ENCODE peak calls at places on chromosomes 6 and 20, in five cellular contexts. One of them, this sample, is unnamed.

GRCh38 chr6:17721671-17722070 is 14.9 kb upstream of the NUP153 start:
- DNase-seq in GM13977: no peak
- DNase-seq in activated CD4-positive, CD25-positive, alpha-beta regulatory T cell: no peak
- DNase-seq in HS-5: no peak
- DNase-seq in HuH-7.5: no peak
- DNase-seq in this sample: no peak

GRCh38 chr6:81891869-81892268 is 139.4 kb upstream of the TENT5A start:
- DNase-seq in HuH-7.5: no peak
- DNase-seq in activated CD4-positive, CD25-positive, alpha-beta regulatory T cell: no peak
- DNase-seq in HS-5: no peak
- DNase-seq in GM13977: no peak
- DNase-seq in this sample: no peak

GRCh38 chr6:20633566-20634340 is 99.5 kb downstream of the CDKAL1 start:
- DNase-seq in GM13977: no peak
- DNase-seq in activated CD4-positive, CD25-positive, alpha-beta regulatory T cell: no peak
- DNase-seq in HuH-7.5: no peak
- DNase-seq in HS-5: no peak
- DNase-seq in this sample: no peak

GRCh38 chr6:37083243-37084138 is 78.0 kb downstream of the FGD2 start:
- DNase-seq in HuH-7.5: peak; percentile 74
- DNase-seq in GM13977: no peak
- DNase-seq in activated CD4-positive, CD25-positive, alpha-beta regulatory T cell: no peak
- DNase-seq in HS-5: no peak
- DNase-seq in this sample: peak; percentile 63

GRCh38 chr6:102986086-102986485 is 1592.6 kb downstream of the GRIK2 start:
- DNase-seq in GM13977: no peak
- DNase-seq in HS-5: no peak
- DNase-seq in HuH-7.5: no peak
- DNase-seq in activated CD4-positive, CD25-positive, alpha-beta regulatory T cell: no peak
- DNase-seq in this sample: no peak

GRCh38 chr6:107361568-107362270 is 97.6 kb downstream of the PDSS2 start:
- DNase-seq in GM13977: no peak
- DNase-seq in HS-5: peak; percentile 76
- DNase-seq in activated CD4-positive, CD25-positive, alpha-beta regulatory T cell: no peak
- DNase-seq in HuH-7.5: peak; percentile 47
- DNase-seq in this sample: peak; percentile 53

GRCh38 chr6:28943557-28944411 is 20.0 kb upstream of the TRIM27 start:
- DNase-seq in activated CD4-positive, CD25-positive, alpha-beta regulatory T cell: peak; percentile 24
- DNase-seq in HuH-7.5: no peak
- DNase-seq in HS-5: no peak
- DNase-seq in GM13977: peak; percentile 43
- DNase-seq in this sample: peak; percentile 44

GRCh38 chr6:134539865-134540323 is 222.0 kb upstream of the SGK1 start:
- DNase-seq in GM13977: no peak
- DNase-seq in HS-5: no peak
- DNase-seq in HuH-7.5: no peak
- DNase-seq in activated CD4-positive, CD25-positive, alpha-beta regulatory T cell: no peak
- DNase-seq in this sample: no peak

GRCh38 chr6:121733216-121733615 is 297.8 kb downstream of the GJA1 start:
- DNase-seq in HuH-7.5: no peak
- DNase-seq in GM13977: no peak
- DNase-seq in activated CD4-positive, CD25-positive, alpha-beta regulatory T cell: no peak
- DNase-seq in HS-5: no peak
- DNase-seq in this sample: no peak

GRCh38 chr6:35776364-35777215 is at the start of gene CLPSL2:
- DNase-seq in HuH-7.5: no peak
- DNase-seq in GM13977: no peak
- DNase-seq in HS-5: no peak
- DNase-seq in activated CD4-positive, CD25-positive, alpha-beta regulatory T cell: no peak
- DNase-seq in this sample: no peak

GRCh38 chr6:15400572-15401004 is 154.7 kb downstream of the JARID2 start:
- DNase-seq in activated CD4-positive, CD25-positive, alpha-beta regulatory T cell: no peak
- DNase-seq in GM13977: no peak
- DNase-seq in HuH-7.5: peak; percentile 34
- DNase-seq in HS-5: no peak
- DNase-seq in this sample: no peak

GRCh38 chr6:14806101-14806500 is 439.8 kb upstream of the JARID2 start:
- DNase-seq in HuH-7.5: no peak
- DNase-seq in activated CD4-positive, CD25-positive, alpha-beta regulatory T cell: no peak
- DNase-seq in GM13977: no peak
- DNase-seq in HS-5: no peak
- DNase-seq in this sample: no peak

GRCh38 chr20:47080365-47080764 is 185.7 kb downstream of the EYA2 start:
- DNase-seq in HuH-7.5: no peak
- DNase-seq in HS-5: no peak
- DNase-seq in GM13977: no peak
- DNase-seq in activated CD4-positive, CD25-positive, alpha-beta regulatory T cell: no peak
- DNase-seq in this sample: no peak

GRCh38 chr6:168666751-168667427 is 225.9 kb downstream of the SMOC2 start:
- DNase-seq in HS-5: no peak
- DNase-seq in HuH-7.5: no peak
- DNase-seq in GM13977: no peak
- DNase-seq in activated CD4-positive, CD25-positive, alpha-beta regulatory T cell: no peak
- DNase-seq in this sample: no peak

GRCh38 chr6:41445268-41445667 is 100.9 kb upstream of the FOXP4 start:
- DNase-seq in HuH-7.5: no peak
- DNase-seq in HS-5: no peak
- DNase-seq in activated CD4-positive, CD25-positive, alpha-beta regulatory T cell: no peak
- DNase-seq in GM13977: no peak
- DNase-seq in this sample: no peak

GRCh38 chr6:15254074-15254975 is 8.5 kb downstream of the JARID2 start:
- DNase-seq in HuH-7.5: no peak
- DNase-seq in HS-5: no peak
- DNase-seq in GM13977: peak; percentile 36
- DNase-seq in activated CD4-positive, CD25-positive, alpha-beta regulatory T cell: no peak
- DNase-seq in this sample: no peak

GRCh38 chr6:131035582-131035981 is 27.5 kb downstream of the EPB41L2 start:
- DNase-seq in HS-5: no peak
- DNase-seq in HuH-7.5: no peak
- DNase-seq in GM13977: no peak
- DNase-seq in activated CD4-positive, CD25-positive, alpha-beta regulatory T cell: no peak
- DNase-seq in this sample: no peak

GRCh38 chr6:169162249-169162967 is 91.2 kb downstream of the THBS2 start:
- DNase-seq in HS-5: no peak
- DNase-seq in HuH-7.5: no peak
- DNase-seq in GM13977: no peak
- DNase-seq in activated CD4-positive, CD25-positive, alpha-beta regulatory T cell: no peak
- DNase-seq in this sample: no peak

GRCh38 chr6:139888691-139889122 is 514.3 kb upstream of the CITED2 start:
- DNase-seq in HS-5: no peak
- DNase-seq in GM13977: no peak
- DNase-seq in activated CD4-positive, CD25-positive, alpha-beta regulatory T cell: no peak
- DNase-seq in HuH-7.5: no peak
- DNase-seq in this sample: no peak

GRCh38 chr6:129726650-129727049 is 16.7 kb upstream of the ARHGAP18 start:
- DNase-seq in GM13977: no peak
- DNase-seq in HS-5: no peak
- DNase-seq in HuH-7.5: no peak
- DNase-seq in activated CD4-positive, CD25-positive, alpha-beta regulatory T cell: no peak
- DNase-seq in this sample: no peak

GRCh38 chr6:142421285-142422202 is 119.7 kb downstream of the ADGRG6 start:
- DNase-seq in HS-5: no peak
- DNase-seq in activated CD4-positive, CD25-positive, alpha-beta regulatory T cell: no peak
- DNase-seq in HuH-7.5: no peak
- DNase-seq in GM13977: no peak
- DNase-seq in this sample: no peak

GRCh38 chr20:57660510-57661199 is 40.4 kb upstream of the ZBP1 start:
- DNase-seq in GM13977: peak; percentile 11
- DNase-seq in activated CD4-positive, CD25-positive, alpha-beta regulatory T cell: no peak
- DNase-seq in HS-5: no peak
- DNase-seq in HuH-7.5: no peak
- DNase-seq in this sample: no peak

GRCh38 chr20:57079016-57080005 is 187.1 kb downstream of the BMP7 start:
- DNase-seq in HuH-7.5: no peak
- DNase-seq in GM13977: no peak
- DNase-seq in HS-5: no peak
- DNase-seq in activated CD4-positive, CD25-positive, alpha-beta regulatory T cell: no peak
- DNase-seq in this sample: no peak

GRCh38 chr6:53042112-53042511 is 23.1 kb upstream of the FBXO9 start:
- DNase-seq in HS-5: peak; percentile 88
- DNase-seq in activated CD4-positive, CD25-positive, alpha-beta regulatory T cell: no peak
- DNase-seq in HuH-7.5: no peak
- DNase-seq in GM13977: no peak
- DNase-seq in this sample: peak; percentile 78

GRCh38 chr6:136230219-136230980 is 19.7 kb downstream of the MTFR2 start:
- DNase-seq in HuH-7.5: no peak
- DNase-seq in HS-5: no peak
- DNase-seq in activated CD4-positive, CD25-positive, alpha-beta regulatory T cell: no peak
- DNase-seq in GM13977: no peak
- DNase-seq in this sample: peak; percentile 31

GRCh38 chr20:62149532-62150235 is 6.1 kb downstream of the SS18L1 start:
- DNase-seq in HuH-7.5: no peak
- DNase-seq in HS-5: no peak
- DNase-seq in GM13977: no peak
- DNase-seq in activated CD4-positive, CD25-positive, alpha-beta regulatory T cell: no peak
- DNase-seq in this sample: no peak

GRCh38 chr20:5767493-5768098 is 17.4 kb downstream of the SHLD1 start:
- DNase-seq in HS-5: no peak
- DNase-seq in GM13977: no peak
- DNase-seq in activated CD4-positive, CD25-positive, alpha-beta regulatory T cell: no peak
- DNase-seq in HuH-7.5: no peak
- DNase-seq in this sample: no peak

GRCh38 chr20:43389839-43390626 is 67.7 kb upstream of the SRSF6 start:
- DNase-seq in HS-5: no peak
- DNase-seq in GM13977: no peak
- DNase-seq in HuH-7.5: no peak
- DNase-seq in activated CD4-positive, CD25-positive, alpha-beta regulatory T cell: no peak
- DNase-seq in this sample: no peak